ENCODE peak calls at places on chromosome 11, in eight cellular contexts. One of them, this sample, is unnamed.

GRCh38 chr11:68994161-68994890 is 13.5 kb upstream of the MRGPRD start:
- DNase-seq in AG04449: no peak
- DNase-seq in lower leg skin: no peak
- DNase-seq in heart left ventricle: no peak
- DNase-seq in bronchial epithelial cell: no peak
- DNase-seq in hepatocyte: no peak
- DNase-seq in epithelial cell of esophagus: no peak
- DNase-seq in choroid plexus epithelial cell: no peak
- DNase-seq in this sample: no peak

GRCh38 chr11:10304495-10305261 is at the start of gene ADM:
- DNase-seq in epithelial cell of esophagus: peak; percentile 88
- DNase-seq in choroid plexus epithelial cell: peak; percentile 97
- DNase-seq in AG04449: no peak
- DNase-seq in lower leg skin: peak; percentile 92
- DNase-seq in heart left ventricle: peak; percentile 89
- DNase-seq in bronchial epithelial cell: peak; percentile 60
- DNase-seq in hepatocyte: peak; percentile 93
- DNase-seq in this sample: peak; percentile 97

GRCh38 chr11:60700689-60701508 is 1.5 kb downstream of the MS4A8 start:
- DNase-seq in bronchial epithelial cell: peak; percentile 21
- DNase-seq in heart left ventricle: no peak
- DNase-seq in choroid plexus epithelial cell: peak; percentile 23
- DNase-seq in AG04449: no peak
- DNase-seq in epithelial cell of esophagus: peak; percentile 13
- DNase-seq in lower leg skin: no peak
- DNase-seq in hepatocyte: peak; percentile 41
- DNase-seq in this sample: peak; percentile 0

GRCh38 chr11:114668109-114668508 is 10.2 kb upstream of the NXPE2 start:
- DNase-seq in choroid plexus epithelial cell: no peak
- DNase-seq in heart left ventricle: no peak
- DNase-seq in hepatocyte: no peak
- DNase-seq in epithelial cell of esophagus: no peak
- DNase-seq in lower leg skin: no peak
- DNase-seq in AG04449: no peak
- DNase-seq in bronchial epithelial cell: no peak
- DNase-seq in this sample: no peak

GRCh38 chr11:44978961-44979331 is 28.3 kb upstream of the TP53I11 start:
- DNase-seq in bronchial epithelial cell: peak; percentile 65
- DNase-seq in AG04449: no peak
- DNase-seq in heart left ventricle: no peak
- DNase-seq in choroid plexus epithelial cell: no peak
- DNase-seq in lower leg skin: no peak
- DNase-seq in epithelial cell of esophagus: peak; percentile 18
- DNase-seq in hepatocyte: no peak
- DNase-seq in this sample: no peak

GRCh38 chr11:101369835-101370234 is 214.0 kb downstream of the TRPC6 start:
- DNase-seq in lower leg skin: no peak
- DNase-seq in epithelial cell of esophagus: no peak
- DNase-seq in heart left ventricle: no peak
- DNase-seq in choroid plexus epithelial cell: no peak
- DNase-seq in bronchial epithelial cell: no peak
- DNase-seq in AG04449: no peak
- DNase-seq in hepatocyte: no peak
- DNase-seq in this sample: no peak

GRCh38 chr11:64235427-64236161 is 1.2 kb downstream of the VEGFB start:
- DNase-seq in choroid plexus epithelial cell: no peak
- DNase-seq in epithelial cell of esophagus: no peak
- DNase-seq in AG04449: no peak
- DNase-seq in lower leg skin: no peak
- DNase-seq in heart left ventricle: peak; percentile 10
- DNase-seq in bronchial epithelial cell: no peak
- DNase-seq in hepatocyte: no peak
- DNase-seq in this sample: no peak

GRCh38 chr11:118314985-118315384 is 10.5 kb downstream of the CD3E start:
- DNase-seq in heart left ventricle: no peak
- DNase-seq in lower leg skin: no peak
- DNase-seq in hepatocyte: no peak
- DNase-seq in choroid plexus epithelial cell: no peak
- DNase-seq in epithelial cell of esophagus: no peak
- DNase-seq in AG04449: no peak
- DNase-seq in bronchial epithelial cell: peak; percentile 31
- DNase-seq in this sample: no peak

GRCh38 chr11:65781962-65782815 is 1.4 kb upstream of the AP5B1 start:
- DNase-seq in epithelial cell of esophagus: no peak
- DNase-seq in lower leg skin: no peak
- DNase-seq in choroid plexus epithelial cell: no peak
- DNase-seq in heart left ventricle: no peak
- DNase-seq in bronchial epithelial cell: no peak
- DNase-seq in hepatocyte: peak; percentile 19
- DNase-seq in AG04449: no peak
- DNase-seq in this sample: no peak

GRCh38 chr11:126391970-126392637 is 36.6 kb downstream of the ST3GAL4 start:
- DNase-seq in hepatocyte: no peak
- DNase-seq in choroid plexus epithelial cell: no peak
- DNase-seq in lower leg skin: no peak
- DNase-seq in epithelial cell of esophagus: peak; percentile 90
- DNase-seq in heart left ventricle: peak; percentile 54
- DNase-seq in AG04449: no peak
- DNase-seq in bronchial epithelial cell: peak; percentile 91
- DNase-seq in this sample: no peak

GRCh38 chr11:67999201-67999629 is 4.7 kb downstream of the UNC93B1 start:
- DNase-seq in bronchial epithelial cell: no peak
- DNase-seq in lower leg skin: no peak
- DNase-seq in choroid plexus epithelial cell: no peak
- DNase-seq in heart left ventricle: no peak
- DNase-seq in epithelial cell of esophagus: no peak
- DNase-seq in hepatocyte: no peak
- DNase-seq in AG04449: no peak
- DNase-seq in this sample: no peak

GRCh38 chr11:64343740-64344133 is 3.7 kb downstream of the CCDC88B start:
- DNase-seq in epithelial cell of esophagus: peak; percentile 37
- DNase-seq in bronchial epithelial cell: no peak
- DNase-seq in lower leg skin: no peak
- DNase-seq in AG04449: no peak
- DNase-seq in heart left ventricle: no peak
- DNase-seq in hepatocyte: peak; percentile 6
- DNase-seq in choroid plexus epithelial cell: no peak
- DNase-seq in this sample: peak; percentile 18

GRCh38 chr11:84564180-84564866 is 1062.8 kb downstream of the DLG2 start:
- DNase-seq in choroid plexus epithelial cell: peak; percentile 71
- DNase-seq in epithelial cell of esophagus: peak; percentile 60
- DNase-seq in hepatocyte: peak; percentile 71
- DNase-seq in AG04449: no peak
- DNase-seq in lower leg skin: no peak
- DNase-seq in heart left ventricle: no peak
- DNase-seq in bronchial epithelial cell: peak; percentile 60
- DNase-seq in this sample: peak; percentile 62

GRCh38 chr11:61688368-61689163 is 8.4 kb downstream of the DAGLA start:
- DNase-seq in epithelial cell of esophagus: no peak
- DNase-seq in AG04449: no peak
- DNase-seq in heart left ventricle: peak; percentile 71
- DNase-seq in lower leg skin: peak; percentile 79
- DNase-seq in choroid plexus epithelial cell: no peak
- DNase-seq in bronchial epithelial cell: peak; percentile 28
- DNase-seq in hepatocyte: no peak
- DNase-seq in this sample: peak; percentile 49

GRCh38 chr11:110735431-110736157 is 23.4 kb upstream of the ARHGAP20 start:
- DNase-seq in lower leg skin: no peak
- DNase-seq in hepatocyte: no peak
- DNase-seq in epithelial cell of esophagus: no peak
- DNase-seq in heart left ventricle: no peak
- DNase-seq in AG04449: no peak
- DNase-seq in bronchial epithelial cell: no peak
- DNase-seq in choroid plexus epithelial cell: no peak
- DNase-seq in this sample: no peak

GRCh38 chr11:119028346-119029068 is 2.2 kb downstream of the SLC37A4 start:
- DNase-seq in heart left ventricle: no peak
- DNase-seq in epithelial cell of esophagus: no peak
- DNase-seq in AG04449: no peak
- DNase-seq in bronchial epithelial cell: no peak
- DNase-seq in lower leg skin: no peak
- DNase-seq in choroid plexus epithelial cell: no peak
- DNase-seq in hepatocyte: peak; percentile 41
- DNase-seq in this sample: no peak

GRCh38 chr11:96188625-96189006 is 154.4 kb downstream of the MAML2 start:
- DNase-seq in lower leg skin: no peak
- DNase-seq in heart left ventricle: no peak
- DNase-seq in bronchial epithelial cell: no peak
- DNase-seq in hepatocyte: no peak
- DNase-seq in epithelial cell of esophagus: peak; percentile 34
- DNase-seq in AG04449: no peak
- DNase-seq in choroid plexus epithelial cell: peak; percentile 48
- DNase-seq in this sample: peak; percentile 49

GRCh38 chr11:121714356-121714755 is 261.6 kb upstream of the SORL1-AS1 start:
- DNase-seq in heart left ventricle: no peak
- DNase-seq in lower leg skin: no peak
- DNase-seq in epithelial cell of esophagus: no peak
- DNase-seq in bronchial epithelial cell: no peak
- DNase-seq in choroid plexus epithelial cell: no peak
- DNase-seq in AG04449: no peak
- DNase-seq in hepatocyte: no peak
- DNase-seq in this sample: no peak

GRCh38 chr11:121717296-121717695 is 264.5 kb upstream of the SORL1-AS1 start:
- DNase-seq in heart left ventricle: no peak
- DNase-seq in bronchial epithelial cell: no peak
- DNase-seq in epithelial cell of esophagus: no peak
- DNase-seq in lower leg skin: no peak
- DNase-seq in AG04449: no peak
- DNase-seq in hepatocyte: no peak
- DNase-seq in choroid plexus epithelial cell: no peak
- DNase-seq in this sample: no peak

GRCh38 chr11:121715395-121715794 is 262.6 kb upstream of the SORL1-AS1 start:
- DNase-seq in lower leg skin: no peak
- DNase-seq in AG04449: no peak
- DNase-seq in choroid plexus epithelial cell: no peak
- DNase-seq in hepatocyte: no peak
- DNase-seq in bronchial epithelial cell: no peak
- DNase-seq in epithelial cell of esophagus: no peak
- DNase-seq in heart left ventricle: no peak
- DNase-seq in this sample: no peak

GRCh38 chr11:121711900-121712424 is 259.2 kb upstream of the SORL1-AS1 start:
- DNase-seq in epithelial cell of esophagus: no peak
- DNase-seq in AG04449: no peak
- DNase-seq in hepatocyte: no peak
- DNase-seq in lower leg skin: no peak
- DNase-seq in bronchial epithelial cell: no peak
- DNase-seq in choroid plexus epithelial cell: no peak
- DNase-seq in heart left ventricle: no peak
- DNase-seq in this sample: no peak

DNA sequence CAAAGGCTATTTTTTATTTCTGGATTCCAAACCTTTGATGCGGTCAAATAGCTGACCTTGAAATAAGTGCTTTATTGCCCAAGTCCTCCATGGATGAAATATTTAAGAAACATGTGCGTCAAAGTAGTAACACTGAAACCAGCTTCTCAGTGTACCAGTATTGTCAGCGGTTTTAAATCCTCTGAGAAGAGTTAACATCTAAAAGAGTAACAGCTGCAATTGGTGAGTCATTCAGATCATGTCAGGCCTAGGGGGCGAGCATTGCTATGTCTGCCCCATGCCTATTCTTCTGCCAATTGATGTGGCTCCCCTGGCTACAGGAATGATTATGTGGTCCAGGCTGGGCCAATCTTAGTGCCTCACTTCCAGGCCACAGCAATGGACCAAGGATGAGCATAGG is 263.3 kb upstream of the SORL1-AS1 start:
- DNase-seq in hepatocyte: no peak
- DNase-seq in heart left ventricle: no peak
- DNase-seq in lower leg skin: no peak
- DNase-seq in bronchial epithelial cell: no peak
- DNase-seq in epithelial cell of esophagus: no peak
- DNase-seq in choroid plexus epithelial cell: peak; percentile 59
- DNase-seq in AG04449: peak; percentile 55
- DNase-seq in this sample: peak; percentile 25
- TF ChIP-seq CTCF in hepatocyte: no peak
- TF ChIP-seq CTCF in heart left ventricle: no peak
- TF ChIP-seq CTCF in lower leg skin: no peak
- TF ChIP-seq CTCF in bronchial epithelial cell: no peak
- TF ChIP-seq CTCF in epithelial cell of esophagus: no peak
- TF ChIP-seq CTCF in choroid plexus epithelial cell: no peak
- TF ChIP-seq CTCF in AG04449: no peak
- TF ChIP-seq CTCF in this sample: no peak

GRCh38 chr11:123195182-123196059 is at the start of gene CLMP:
- DNase-seq in bronchial epithelial cell: peak; percentile 29
- DNase-seq in epithelial cell of esophagus: no peak
- DNase-seq in choroid plexus epithelial cell: peak; percentile 69
- DNase-seq in hepatocyte: peak; percentile 81
- DNase-seq in heart left ventricle: peak; percentile 39
- DNase-seq in lower leg skin: no peak
- DNase-seq in AG04449: no peak
- DNase-seq in this sample: peak; percentile 66
- H3K4me3 ChIP-seq in bronchial epithelial cell: peak within 1 kb of the TSS; percentile 57
- H3K4me3 ChIP-seq in epithelial cell of esophagus: peak within 1 kb of the TSS; percentile 47
- H3K4me3 ChIP-seq in choroid plexus epithelial cell: peak within 1 kb of the TSS; percentile 78
- H3K4me3 ChIP-seq in hepatocyte: peak within 1 kb of the TSS; percentile 74
- H3K4me3 ChIP-seq in heart left ventricle: peak within 1 kb of the TSS; percentile 40
- H3K4me3 ChIP-seq in lower leg skin: peak within 1 kb of the TSS; percentile 22
- H3K4me3 ChIP-seq in AG04449: peak within 1 kb of the TSS; percentile 85
- H3K4me3 ChIP-seq in this sample: peak within 1 kb of the TSS; percentile 56

GRCh38 chr11:91244921-91245320 is 979.7 kb upstream of the FAT3 start:
- DNase-seq in choroid plexus epithelial cell: no peak
- DNase-seq in heart left ventricle: no peak
- DNase-seq in bronchial epithelial cell: no peak
- DNase-seq in hepatocyte: no peak
- DNase-seq in epithelial cell of esophagus: no peak
- DNase-seq in AG04449: no peak
- DNase-seq in lower leg skin: no peak
- DNase-seq in this sample: no peak

GRCh38 chr11:91243065-91243464 is 981.6 kb upstream of the FAT3 start:
- DNase-seq in hepatocyte: no peak
- DNase-seq in epithelial cell of esophagus: no peak
- DNase-seq in heart left ventricle: no peak
- DNase-seq in bronchial epithelial cell: no peak
- DNase-seq in lower leg skin: no peak
- DNase-seq in choroid plexus epithelial cell: peak; percentile 67
- DNase-seq in AG04449: no peak
- DNase-seq in this sample: peak; percentile 50

GRCh38 chr11:91243630-91244029 is 981.0 kb upstream of the FAT3 start:
- DNase-seq in choroid plexus epithelial cell: peak; percentile 75
- DNase-seq in AG04449: no peak
- DNase-seq in hepatocyte: peak; percentile 14
- DNase-seq in epithelial cell of esophagus: peak; percentile 46
- DNase-seq in heart left ventricle: no peak
- DNase-seq in lower leg skin: no peak
- DNase-seq in bronchial epithelial cell: no peak
- DNase-seq in this sample: peak; percentile 57

GRCh38 chr11:91248199-91248807 is 976.3 kb upstream of the FAT3 start:
- DNase-seq in heart left ventricle: no peak
- DNase-seq in lower leg skin: no peak
- DNase-seq in bronchial epithelial cell: peak; percentile 50
- DNase-seq in choroid plexus epithelial cell: peak; percentile 77
- DNase-seq in epithelial cell of esophagus: peak; percentile 59
- DNase-seq in AG04449: no peak
- DNase-seq in hepatocyte: peak; percentile 65
- DNase-seq in this sample: peak; percentile 73
- TF ChIP-seq CTCF in heart left ventricle: peak; percentile 50
- TF ChIP-seq CTCF in lower leg skin: no peak
- TF ChIP-seq CTCF in bronchial epithelial cell: peak; percentile 48
- TF ChIP-seq CTCF in choroid plexus epithelial cell: peak; percentile 66
- TF ChIP-seq CTCF in epithelial cell of esophagus: peak; percentile 72
- TF ChIP-seq CTCF in AG04449: peak; percentile 42
- TF ChIP-seq CTCF in hepatocyte: peak; percentile 72
- TF ChIP-seq CTCF in this sample: peak; percentile 47

GRCh38 chr11:2166091-2166851 is 5.3 kb upstream of the INS start:
- DNase-seq in bronchial epithelial cell: no peak
- DNase-seq in choroid plexus epithelial cell: peak; percentile 23
- DNase-seq in epithelial cell of esophagus: peak; percentile 30
- DNase-seq in AG04449: no peak
- DNase-seq in hepatocyte: peak; percentile 58
- DNase-seq in heart left ventricle: no peak
- DNase-seq in lower leg skin: no peak
- DNase-seq in this sample: peak; percentile 28
- H3K4me3 ChIP-seq in bronchial epithelial cell: peak overlapping the region; percentile 20
- H3K4me3 ChIP-seq in choroid plexus epithelial cell: no peak overlapping the region
- H3K4me3 ChIP-seq in epithelial cell of esophagus: no peak overlapping the region
- H3K4me3 ChIP-seq in AG04449: no peak overlapping the region
- H3K4me3 ChIP-seq in hepatocyte: no peak overlapping the region
- H3K4me3 ChIP-seq in heart left ventricle: peak overlapping the region; percentile 18
- H3K4me3 ChIP-seq in lower leg skin: no peak overlapping the region
- H3K4me3 ChIP-seq in this sample: no peak overlapping the region

This sample was measured in cardiac fibroblast.